ENCODE peak calls at places on chromosome 2, in five cellular contexts. G is mammary epithelial cell, P is ovary, I is SK-N-SH, L is dorsolateral prefrontal cortex. B is an unnamed sample.

GRCh38 chr2:67290451-67290991 is 106.6 kb upstream of the ETAA1 start:
- DNase-seq in G (peak; percentile 98), P (no peak), I (no peak), L (no peak), B (no peak)

GRCh38 chr2:201559067-201559710 is 84.1 kb downstream of the TMEM237 start:
- DNase-seq in P (no peak), I (no peak), L (no peak), G (peak; percentile 32), B (no peak)

GRCh38 chr2:233711312-233712008 is 1.2 kb upstream of the UGT1A5 start:
- DNase-seq in I (peak; percentile 67), P (peak; percentile 24), G (peak; percentile 60), L (peak; percentile 71), B (peak; percentile 82)

GRCh38 chr2:20724500-20725053 is 57.6 kb downstream of the GDF7 start:
- DNase-seq in G (no peak), P (no peak), L (no peak), I (no peak), B (no peak)

GRCh38 chr2:11466307-11467125 is 555 bp upstream of the E2F6 start:
- DNase-seq in G (no peak), P (no peak), L (no peak), I (no peak), B (no peak)

GRCh38 chr2:201854221-201854801 is 48.0 kb downstream of the CDK15 start:
- DNase-seq in G (peak; percentile 98), I (no peak), L (no peak), P (no peak), B (no peak)

GRCh38 chr2:117470311-117471095 is 344.0 kb upstream of the DDX18 start:
- DNase-seq in L (no peak), G (no peak), I (peak; percentile 43), P (no peak), B (no peak)

GRCh38 chr2:186459009-186459408 is 27.1 kb upstream of the ZC3H15 start:
- DNase-seq in P (no peak), G (peak; percentile 28), I (no peak), L (no peak), B (no peak)

GRCh38 chr2:86044045-86044444 is 61.6 kb downstream of the POLR1A start:
- DNase-seq in G (no peak), P (peak; percentile 24), L (peak; percentile 6), I (no peak), B (no peak)

GRCh38 chr2:18831916-18832510 is 242.6 kb upstream of the NT5C1B start:
- DNase-seq in I (no peak), P (no peak), L (no peak), G (no peak), B (no peak)

GRCh38 chr2:195382186-195382585 is 274.8 kb upstream of the SLC39A10 start:
- DNase-seq in G (no peak), I (no peak), L (no peak), P (no peak), B (no peak)

GRCh38 chr2:240662681-240663080 is 20.0 kb downstream of the AQP12B start:
- DNase-seq in I (no peak), L (no peak), G (no peak), P (no peak), B (no peak)

GRCh38 chr2:28469947-28470585 is 25.8 kb upstream of the PLB1 start:
- DNase-seq in G (no peak), P (no peak), L (no peak), I (no peak), B (no peak)

GRCh38 chr2:121147766-121148165 is 137.2 kb downstream of the TFCP2L1 start:
- DNase-seq in L (no peak), G (peak; percentile 72), P (no peak), I (no peak), B (no peak)

GRCh38 chr2:217837001-217837491 is 165.7 kb downstream of the TNS1 start:
- DNase-seq in G (no peak), P (no peak), L (peak; percentile 89), I (peak; percentile 58), B (peak; percentile 89)

GRCh38 chr2:95049961-95050360 is 24.5 kb downstream of the MAL start:
- DNase-seq in L (no peak), I (no peak), G (no peak), P (no peak), B (no peak)

GRCh38 chr2:28398101-28398834 is 5.6 kb downstream of the FOSL2 start:
- DNase-seq in G (peak; percentile 39), I (no peak), L (no peak), P (peak; percentile 81), B (peak; percentile 67)

GRCh38 chr2:97870396-97870843 is 125.3 kb downstream of the TMEM131 start:
- DNase-seq in G (peak; percentile 82), I (no peak), P (no peak), L (no peak), B (no peak)

GRCh38 chr2:205800804-205801203 is 118.5 kb downstream of the NRP2 start:
- DNase-seq in P (peak; percentile 92), G (no peak), I (no peak), L (no peak), B (peak; percentile 76)

GRCh38 chr2:227821043-227821942 is 7.7 kb downstream of the CCL20 start:
- DNase-seq in L (no peak), G (no peak), P (no peak), I (no peak), B (no peak)

GRCh38 chr2:215238485-215239098 is 73.3 kb upstream of the ATIC start:
- DNase-seq in I (peak; percentile 16), L (no peak), G (peak; percentile 33), P (no peak), B (no peak)

GRCh38 chr2:85866165-85866659 is 22.6 kb downstream of the ST3GAL5 start:
- DNase-seq in I (no peak), G (no peak), L (no peak), P (no peak), B (no peak)

GRCh38 chr2:102056079-102056581 is 64.4 kb downstream of the IL1R2 start:
- DNase-seq in G (no peak), L (no peak), P (no peak), I (no peak), B (peak; percentile 77)

GRCh38 chr2:199606193-199606780 is 148.5 kb upstream of the SATB2 start:
- DNase-seq in P (no peak), L (no peak), I (peak; percentile 24), G (no peak), B (no peak)

GRCh38 chr2:181955010-181955409 is 30.6 kb upstream of the PPP1R1C start:
- DNase-seq in L (no peak), G (peak; percentile 72), P (no peak), I (no peak), B (no peak)

GRCh38 chr2:111185496-111186022 is 64.8 kb downstream of the BCL2L11 start:
- DNase-seq in I (no peak), G (no peak), L (no peak), P (no peak), B (peak; percentile 71)

GRCh38 chr2:233828546-233829192 is 25.7 kb downstream of the HJURP start:
- DNase-seq in I (no peak), G (no peak), P (no peak), L (peak; percentile 5), B (peak; percentile 32)

GRCh38 chr2:12269041-12269972 is 447.4 kb upstream of the TRIB2 start:
- DNase-seq in I (peak; percentile 43), P (no peak), G (no peak), L (no peak), B (no peak)

GRCh38 chr2:218959761-218960195 is 312 bp downstream of the CDK5R2 start:
- DNase-seq in G (no peak), I (peak; percentile 61), L (no peak), P (no peak), B (no peak)

DNA sequence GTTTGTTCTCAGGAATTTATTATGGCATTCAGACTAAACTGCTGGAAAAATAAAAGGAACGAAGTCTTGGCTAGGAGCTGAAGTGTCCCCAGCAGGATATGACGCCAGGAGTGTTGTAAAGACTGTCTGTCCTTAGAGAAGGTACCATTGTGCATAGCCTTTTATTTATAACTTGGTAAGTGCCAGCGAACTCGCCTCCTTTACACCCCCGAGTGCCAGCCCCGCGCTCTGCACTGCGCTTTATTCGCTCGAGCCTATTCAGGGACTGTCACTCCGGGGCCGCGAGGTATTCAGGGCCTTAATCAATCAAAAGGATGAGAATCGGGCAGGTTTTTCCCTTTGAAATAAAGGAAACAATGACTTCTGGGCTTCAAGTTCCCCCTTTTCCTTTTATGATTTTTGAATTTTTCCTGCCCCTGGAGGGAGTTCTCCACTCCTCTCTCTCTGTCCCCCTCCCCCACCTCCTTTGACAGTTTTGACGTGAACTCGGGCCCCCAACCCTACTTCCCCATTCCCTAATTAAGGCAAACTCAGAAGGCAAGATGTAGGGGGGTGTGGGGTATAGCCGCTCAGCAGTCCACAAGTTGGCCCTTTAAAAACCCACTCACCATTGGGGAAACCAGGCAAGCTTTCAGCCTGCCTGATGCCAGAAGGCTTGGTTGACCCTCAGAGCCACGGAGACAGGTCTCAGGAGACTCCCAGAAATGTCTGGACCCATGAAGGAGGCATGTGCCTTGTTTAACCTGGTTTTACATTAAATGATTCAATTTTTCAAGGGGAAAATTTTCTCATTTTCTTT is 1.3 kb upstream of the PAX3 start:
- DNase-seq in G (no peak), L (no peak), I (no peak), P (no peak), B (peak; percentile 6)
- H3K4me3 ChIP-seq in G (no peak overlapping the region), L (no peak overlapping the region), I (no peak overlapping the region), P (no peak overlapping the region), B (no peak overlapping the region)

GRCh38 chr2:36650031-36650430 is 46.5 kb upstream of the VIT start:
- DNase-seq in G (peak; percentile 76), P (no peak), L (no peak), I (no peak), B (no peak)
- H3K27ac ChIP-seq in G (peak overlapping the region; percentile 15), P (no peak overlapping the region), L (no peak overlapping the region), I (no peak overlapping the region), B (no peak overlapping the region)

DNA sequence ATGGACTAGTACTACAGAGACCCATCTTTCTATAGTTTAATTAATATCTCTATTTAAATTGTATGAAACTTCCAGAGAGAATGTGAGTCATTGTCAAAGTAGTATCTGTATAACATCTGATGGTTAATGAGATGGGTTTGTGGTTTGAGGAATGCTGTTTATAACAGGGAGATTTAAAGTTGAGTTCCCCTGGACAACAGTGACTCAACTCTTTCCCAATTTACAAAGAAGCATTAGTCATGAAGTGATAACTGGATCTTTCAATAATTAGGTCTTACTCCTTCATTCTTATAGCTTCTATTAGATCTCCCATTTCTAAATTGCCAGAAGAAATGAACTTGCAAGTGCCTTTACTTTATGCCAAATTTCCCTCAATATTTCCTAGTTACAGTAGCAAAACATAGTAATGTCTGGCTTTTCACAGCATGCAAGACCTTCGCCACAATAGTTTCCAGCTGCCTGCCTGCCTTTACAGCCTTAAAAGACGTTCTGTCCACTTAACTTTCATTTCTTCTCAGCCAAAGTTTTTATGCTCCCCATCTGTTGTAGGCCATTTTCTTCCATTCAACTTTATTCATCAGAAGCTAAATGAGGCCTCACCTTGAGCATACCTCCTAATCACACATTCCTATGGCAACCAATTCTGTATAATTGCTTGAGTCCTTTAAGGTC is 47.7 kb upstream of the WDR75 start:
- DNase-seq in L (no peak), P (no peak), I (no peak), G (peak; percentile 95), B (no peak)
- H3K4me3 ChIP-seq in L (no peak overlapping the region), P (no peak overlapping the region), I (no peak overlapping the region), G (peak overlapping the region; percentile 18), B (no peak overlapping the region)

GRCh38 chr2:9757430-9758287 is 85.6 kb upstream of the TAF1B start:
- DNase-seq in I (no peak), L (peak; percentile 46), P (no peak), G (no peak), B (peak; percentile 81)
- H3K27ac ChIP-seq in I (no peak overlapping the region), L (peak overlapping the region; percentile 37), P (no peak overlapping the region), G (no peak overlapping the region), B (peak overlapping the region; percentile 45)

GRCh38 chr2:38076710-38077430 is 919 bp upstream of the CYP1B1 start:
- DNase-seq in P (peak; percentile 78), G (peak; percentile 84), L (no peak), I (peak; percentile 98), B (peak; percentile 90)
- H3K4me3 ChIP-seq in P (peak overlapping the region; percentile 44), G (peak overlapping the region; percentile 41), L (peak overlapping the region; percentile 50), I (peak overlapping the region; percentile 68), B (peak overlapping the region; percentile 66)